ENCODE peak calls at places on chromosomes 2 and 18, in ten cellular contexts. V is AG10803; M is stimulated activated CD8-positive, alpha-beta memory T cell treated with anti-CD3 and anti-CD28 coated beads, Interleukin-12 subunit alpha, Interleukin-12 subunit beta, amount 100 ng/mL, for 1 hour; H is activated T-cell treated with anti-CD3 and anti-CD28 coated beads for 1 hour; E is stromal cell of bone marrow; L is mammary epithelial cell; T is ACHN; A is NCI-H774; Q is GM18507; N is fibroblast of the conjunctiva. U is an unnamed sample.

GRCh38 chr18:31562726-31563125 is 29.0 kb upstream of the TTR start:
- DNase-seq in V (no peak), M (no peak), H (no peak), E (no peak), L (no peak), T (no peak), A (no peak), Q (no peak), N (no peak), U (no peak)

GRCh38 chr2:383888-384287 is 96.0 kb upstream of the ALKAL2 start:
- DNase-seq in V (no peak), M (no peak), H (no peak), E (no peak), L (no peak), T (no peak), A (no peak), Q (no peak), N (no peak), U (no peak)

GRCh38 chr2:236758406-236758805 is 188.8 kb downstream of the ACKR3 start:
- DNase-seq in V (no peak), M (no peak), H (no peak), E (no peak), L (no peak), T (no peak), A (no peak), Q (no peak), N (no peak), U (no peak)

GRCh38 chr2:135311268-135311667 is 219.8 kb downstream of the ZRANB3 start:
- DNase-seq in V (no peak), M (no peak), H (no peak), E (no peak), L (no peak), T (no peak), A (no peak), Q (no peak), N (no peak), U (no peak)

GRCh38 chr2:157900203-157900602 is 24.1 kb upstream of the ACVR1 start:
- DNase-seq in V (no peak), M (no peak), H (no peak), E (no peak), L (peak; percentile 81), T (no peak), A (no peak), Q (no peak), N (no peak), U (no peak)

GRCh38 chr18:61894751-61895524 is 2.1 kb upstream of the RNF152 start:
- DNase-seq in V (no peak), M (no peak), H (no peak), E (no peak), L (no peak), T (no peak), A (no peak), Q (no peak), N (no peak), U (no peak)

GRCh38 chr2:138502253-138503086 is 900 bp downstream of the SPOPL start:
- DNase-seq in V (no peak), M (no peak), H (no peak), E (no peak), L (peak; percentile 55), T (peak; percentile 24), A (no peak), Q (no peak), N (no peak), U (peak; percentile 35)

GRCh38 chr2:168775837-168776236 is 26.6 kb upstream of the NOSTRIN start:
- DNase-seq in V (no peak), M (no peak), H (no peak), E (no peak), L (no peak), T (no peak), A (no peak), Q (no peak), N (no peak), U (no peak)

GRCh38 chr2:232689152-232689910 is 7.8 kb upstream of the GIGYF2 start:
- DNase-seq in V (peak; percentile 30), M (no peak), H (no peak), E (no peak), L (no peak), T (peak; percentile 19), A (peak; percentile 28), Q (no peak), N (peak; percentile 12), U (no peak)

U was measured in NCI-H526.